ENCODE peak calls at places on chromosome 9, in six cellular contexts. O is NCI-H446 treated with DMSO at 0.1 percent for 48 hours, U is AG20443, A is left lobe of liver, Z is iPS-NIHi11, N is choroid plexus epithelial cell. E is an unnamed sample.

GRCh38 chr9:27003406-27004147 is 1.9 kb downstream of the LRRC19 start:
- DNase-seq in O (no peak), U (no peak), A (no peak), Z (no peak), N (no peak), E (no peak)

GRCh38 chr9:130710822-130711352 is 17.3 kb downstream of the EXOSC2 start:
- DNase-seq in O (no peak), U (no peak), A (no peak), Z (no peak), N (no peak), E (no peak)

GRCh38 chr9:95480346-95480745 is 36.4 kb downstream of the PTCH1 start:
- DNase-seq in O (no peak), U (no peak), A (no peak), Z (no peak), N (no peak), E (no peak)

GRCh38 chr9:108609227-108609894 is 246.4 kb downstream of the ACTL7B start:
- DNase-seq in O (peak), U (peak), A (no peak), Z (no peak), N (no peak), E (no peak)

GRCh38 chr9:89657765-89658164 is 53.0 kb downstream of the GADD45G start:
- DNase-seq in O (no peak), U (no peak), A (no peak), Z (no peak), N (no peak), E (no peak)

GRCh38 chr9:116476935-116477381 is 210.1 kb upstream of the TRIM32 start:
- DNase-seq in O (no peak), U (no peak), A (no peak), Z (no peak), N (peak), E (no peak)

GRCh38 chr9:69798737-69799136 is 21.9 kb upstream of the CFAP95 start:
- DNase-seq in O (no peak), U (no peak), A (no peak), Z (no peak), N (no peak), E (no peak)

GRCh38 chr9:107437716-107438115 is 51.9 kb downstream of the KLF4 start:
- DNase-seq in O (no peak), U (no peak), A (no peak), Z (no peak), N (no peak), E (no peak)

GRCh38 chr9:24846248-24846912 is 300.7 kb upstream of the IZUMO3 start:
- DNase-seq in O (no peak), U (no peak), A (no peak), Z (no peak), N (no peak), E (no peak)

GRCh38 chr9:138020120-138020794 is 142.7 kb downstream of the CACNA1B start:
- DNase-seq in O (no peak), U (peak), A (no peak), Z (no peak), N (no peak), E (no peak)

E was measured in activated gamma-delta T cell treated with Interleukin-2 at 50 U/mL for 16 hours.